ENCODE peak calls at places on chromosomes 7 and 10, in eight cellular contexts. C is effector memory CD4-positive, alpha-beta T cell; T is BE2C; M is OCI-LY7; Y is A673; W is thoracic aorta; V is CD8-positive, alpha-beta T cell; R is neural progenitor cell. B is an unnamed sample.

GRCh38 chr7:96728139-96728538 is 18.5 kb upstream of the SEM1 start:
- DNase-seq in C (no peak), T (no peak), M (no peak), Y (no peak), W (no peak), V (no peak), R (no peak), B (no peak)

GRCh38 chr10:44397476-44398225 is 12.8 kb upstream of the CXCL12 start:
- DNase-seq in C (no peak), T (no peak), M (no peak), Y (no peak), W (no peak), V (no peak), R (no peak), B (no peak)

GRCh38 chr7:77409005-77409738 is 7.0 kb downstream of the GSAP start:
- DNase-seq in C (no peak), T (no peak), M (no peak), Y (no peak), W (no peak), V (no peak), R (no peak), B (no peak)

GRCh38 chr10:123398180-123398591 is 244.0 kb downstream of the BUB3 start:
- DNase-seq in C (no peak), T (no peak), M (peak; percentile 79), Y (no peak), W (no peak), V (no peak), R (no peak), B (no peak)

GRCh38 chr7:5594616-5595544 is 171.2 kb upstream of the TNRC18 start:
- DNase-seq in C (no peak), T (peak; percentile 58), M (no peak), Y (peak; percentile 80), W (no peak), V (no peak), R (peak; percentile 90), B (no peak)

GRCh38 chr10:96496281-96496925 is 17.3 kb downstream of the TLL2 start:
- DNase-seq in C (no peak), T (no peak), M (no peak), Y (no peak), W (no peak), V (no peak), R (peak; percentile 72), B (no peak)

GRCh38 chr7:6258440-6259182 is 13.8 kb downstream of the CYTH3 start:
- DNase-seq in C (no peak), T (no peak), M (peak; percentile 35), Y (peak; percentile 35), W (no peak), V (no peak), R (no peak), B (peak; percentile 56)

GRCh38 chr7:46989247-46989646 is 592.7 kb downstream of the TNS3 start:
- DNase-seq in C (no peak), T (no peak), M (no peak), Y (no peak), W (no peak), V (no peak), R (no peak), B (no peak)

GRCh38 chr7:18873674-18874341 is 243.6 kb downstream of the TWIST1 start:
- DNase-seq in C (no peak), T (peak; percentile 35), M (no peak), Y (peak; percentile 58), W (no peak), V (no peak), R (peak; percentile 48), B (no peak)

GRCh38 chr7:139734395-139734794 is 43.4 kb downstream of the HIPK2 start:
- DNase-seq in C (no peak), T (no peak), M (no peak), Y (peak; percentile 45), W (peak; percentile 80), V (no peak), R (no peak), B (no peak)

GRCh38 chr10:130790339-130790738 is 521.2 kb downstream of the TCERG1L start:
- DNase-seq in C (no peak), T (no peak), M (no peak), Y (no peak), W (no peak), V (no peak), R (no peak), B (no peak)

GRCh38 chr7:42768037-42768436 is 143.8 kb downstream of the C7orf25 start:
- DNase-seq in C (no peak), T (no peak), M (no peak), Y (no peak), W (no peak), V (no peak), R (no peak), B (no peak)

GRCh38 chr7:147981072-147981813 is 609.3 kb upstream of the C7orf33 start:
- DNase-seq in C (no peak), T (no peak), M (no peak), Y (no peak), W (no peak), V (no peak), R (no peak), B (no peak)

GRCh38 chr7:92715963-92716362 is 120.4 kb downstream of the CDK6 start:
- DNase-seq in C (no peak), T (no peak), M (no peak), Y (no peak), W (no peak), V (no peak), R (no peak), B (no peak)

GRCh38 chr10:72567421-72567820 is 58.5 kb downstream of the MICU1 start:
- DNase-seq in C (no peak), T (no peak), M (no peak), Y (no peak), W (no peak), V (no peak), R (no peak), B (no peak)

GRCh38 chr10:114328876-114329275 is 75.4 kb downstream of the AFAP1L2 start:
- DNase-seq in C (no peak), T (no peak), M (no peak), Y (no peak), W (no peak), V (no peak), R (no peak), B (no peak)

GRCh38 chr10:3268025-3268424 is 95.4 kb upstream of the PITRM1 start:
- DNase-seq in C (no peak), T (no peak), M (no peak), Y (no peak), W (no peak), V (no peak), R (no peak), B (no peak)

GRCh38 chr7:115941703-115942268 is 88.8 kb downstream of the TFEC start:
- DNase-seq in C (no peak), T (no peak), M (no peak), Y (peak; percentile 17), W (no peak), V (no peak), R (no peak), B (no peak)

GRCh38 chr7:2729893-2730716 is 42.1 kb downstream of the AMZ1 start:
- DNase-seq in C (no peak), T (no peak), M (no peak), Y (no peak), W (no peak), V (no peak), R (no peak), B (no peak)

DNA sequence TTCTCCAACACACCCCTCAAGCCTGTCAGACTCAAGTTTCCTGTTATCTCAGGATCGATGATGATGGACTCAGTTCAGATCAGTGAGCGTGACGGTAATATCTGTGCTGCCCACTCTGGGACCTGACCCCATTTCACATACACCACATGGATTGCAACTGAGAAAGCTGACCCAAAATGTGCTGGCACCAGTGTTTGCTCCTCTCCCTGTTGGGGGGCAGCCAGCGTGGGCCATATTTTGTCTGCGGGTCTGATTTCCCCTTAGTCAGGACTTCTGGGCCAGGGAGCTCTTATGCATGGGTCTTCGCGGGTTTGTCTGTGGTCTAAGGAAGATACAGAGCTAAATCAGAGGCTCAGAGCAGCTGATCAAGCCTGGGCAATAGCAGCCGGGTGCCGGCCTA is 42.6 kb upstream of the TRIM8 start:
- DNase-seq in C (no peak), T (no peak), M (no peak), Y (no peak), W (no peak), V (no peak), R (no peak), B (no peak)
- H3K36me3 ChIP-seq in C (peaks cover 48% of the 10 kb centered on the region), T (peaks cover 4% of the 10 kb centered on the region), M (no peaks in the 10 kb centered on the region), Y (peaks cover 4% of the 10 kb centered on the region), W (no peaks in the 10 kb centered on the region), V (peaks cover 32% of the 10 kb centered on the region), R (peaks cover 5% of the 10 kb centered on the region), B (no peaks in the 10 kb centered on the region)

DNA sequence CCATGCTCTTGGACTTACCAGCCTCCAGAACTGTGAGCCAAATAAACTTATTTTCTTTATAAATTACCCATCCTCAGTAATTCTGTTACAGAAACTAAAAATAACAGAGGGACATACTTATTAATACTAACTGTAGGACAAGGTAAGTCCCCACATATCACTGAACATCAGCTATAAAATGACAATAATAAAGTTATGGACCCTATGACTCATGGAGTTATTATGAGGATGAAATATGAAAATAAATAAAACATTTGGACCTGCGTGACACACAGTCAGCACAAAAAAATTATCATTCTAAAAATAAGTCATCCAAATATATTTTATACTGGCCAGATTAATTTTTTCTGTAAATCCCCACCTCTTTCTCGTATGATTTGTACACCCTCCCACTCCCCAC is 34.9 kb upstream of the ELAPOR2 start:
- DNase-seq in C (no peak), T (no peak), M (no peak), Y (no peak), W (no peak), V (no peak), R (no peak), B (no peak)
- H3K36me3 ChIP-seq in C (no peaks in the 10 kb centered on the region), T (no peaks in the 10 kb centered on the region), M (no peaks in the 10 kb centered on the region), Y (no peaks in the 10 kb centered on the region), W (no peaks in the 10 kb centered on the region), V (no peaks in the 10 kb centered on the region), R (no peaks in the 10 kb centered on the region), B (no peaks in the 10 kb centered on the region)

GRCh38 chr10:7303067-7303629 is 107.7 kb downstream of the SFMBT2 start:
- DNase-seq in C (no peak), T (no peak), M (no peak), Y (no peak), W (no peak), V (no peak), R (no peak), B (no peak)

GRCh38 chr10:7302393-7303054 is 108.3 kb downstream of the SFMBT2 start:
- DNase-seq in C (no peak), T (no peak), M (no peak), Y (no peak), W (no peak), V (no peak), R (peak; percentile 5), B (no peak)

GRCh38 chr10:7300327-7300726 is 110.5 kb downstream of the SFMBT2 start:
- DNase-seq in C (no peak), T (peak; percentile 10), M (no peak), Y (no peak), W (no peak), V (no peak), R (no peak), B (no peak)

GRCh38 chr10:7298495-7298894 is 112.3 kb downstream of the SFMBT2 start:
- DNase-seq in C (no peak), T (no peak), M (no peak), Y (no peak), W (no peak), V (no peak), R (no peak), B (no peak)

GRCh38 chr10:7301039-7301768 is 109.6 kb downstream of the SFMBT2 start:
- DNase-seq in C (no peak), T (peak; percentile 66), M (no peak), Y (peak; percentile 12), W (no peak), V (no peak), R (peak; percentile 47), B (no peak)
- H3K36me3 ChIP-seq in C (no peaks in the 10 kb centered on the region), T (no peaks in the 10 kb centered on the region), M (no peaks in the 10 kb centered on the region), Y (no peaks in the 10 kb centered on the region), W (no peaks in the 10 kb centered on the region), V (no peaks in the 10 kb centered on the region), R (no peaks in the 10 kb centered on the region), B (no peaks in the 10 kb centered on the region)

GRCh38 chr10:48316236-48316635 is 9.8 kb downstream of the MAPK8 start:
- DNase-seq in C (no peak), T (no peak), M (no peak), Y (no peak), W (no peak), V (no peak), R (no peak), B (no peak)
- H3K36me3 ChIP-seq in C (no peaks in the 10 kb centered on the region), T (no peaks in the 10 kb centered on the region), M (no peaks in the 10 kb centered on the region), Y (no peaks in the 10 kb centered on the region), W (no peaks in the 10 kb centered on the region), V (no peaks in the 10 kb centered on the region), R (no peaks in the 10 kb centered on the region), B (no peaks in the 10 kb centered on the region)